ENCODE peak calls at places on chromosomes 16 and 17, in four cellular contexts. D, N, Z and M are unnamed samples.

GRCh38 chr17:8791910-8792270 is 7.3 kb downstream of the MFSD6L start:
- DNase-seq in D (no peak), N (peak; percentile 2), Z (no peak), M (no peak)

GRCh38 chr17:80889897-80890550 is 101.6 kb upstream of the CHMP6 start:
- DNase-seq in D (no peak), N (no peak), Z (no peak), M (no peak)

GRCh38 chr16:3514621-3515020 is 13.8 kb downstream of the CLUAP1 start:
- DNase-seq in N (peak; percentile 53), D (no peak), Z (peak; percentile 94), M (no peak)

GRCh38 chr17:74858672-74859438 is 830 bp downstream of the GRIN2C start:
- DNase-seq in N (no peak), D (no peak), Z (no peak), M (no peak)

GRCh38 chr17:82297280-82297803 is 20.1 kb downstream of the CD7 start:
- DNase-seq in D (peak; percentile 54), N (no peak), Z (peak; percentile 56), M (peak; percentile 84)

GRCh38 chr17:41394254-41395016 is 3.0 kb downstream of the KRT31 start:
- DNase-seq in Z (peak; percentile 46), D (no peak), N (no peak), M (no peak)

GRCh38 chr17:11637796-11638195 is 39.5 kb downstream of the DNAH9 start:
- DNase-seq in D (no peak), Z (no peak), N (no peak), M (peak; percentile 15)

GRCh38 chr17:67050066-67050465 is 5.7 kb downstream of the CACNG1 start:
- DNase-seq in N (no peak), Z (no peak), D (no peak), M (no peak)

GRCh38 chr17:62740066-62740465 is 68.0 kb downstream of the MARCHF10 start:
- DNase-seq in D (no peak), Z (no peak), N (no peak), M (no peak)

GRCh38 chr17:28917029-28917428 is 14.2 kb upstream of the DHRS13 start:
- DNase-seq in D (no peak), N (no peak), Z (no peak), M (no peak)

GRCh38 chr17:14489986-14490385 is 189.1 kb downstream of the HS3ST3B1 start:
- DNase-seq in D (no peak), N (no peak), Z (no peak), M (no peak)

GRCh38 chr17:77471984-77472836 is 331.4 kb downstream of the SEC14L1 start:
- DNase-seq in N (no peak), Z (no peak), D (peak; percentile 67), M (no peak)

GRCh38 chr16:88298166-88298881 is 84.4 kb upstream of the ZNF469 start:
- DNase-seq in Z (no peak), D (no peak), N (no peak), M (no peak)

GRCh38 chr17:11031787-11032186 is 193.9 kb upstream of the PIRT start:
- DNase-seq in Z (no peak), N (no peak), D (no peak), M (no peak)

GRCh38 chr17:20300399-20301037 is 166.8 kb downstream of the LGALS9B start:
- DNase-seq in D (no peak), N (peak; percentile 64), Z (no peak), M (no peak)

GRCh38 chr16:71499775-71500364 is 10.7 kb upstream of the ZNF19 start:
- DNase-seq in D (peak; percentile 66), N (peak; percentile 33), Z (peak; percentile 56), M (no peak)

GRCh38 chr17:44006581-44007345 is 2.3 kb downstream of the NAGS start:
- DNase-seq in D (peak; percentile 98), Z (peak; percentile 88), N (peak; percentile 87), M (peak; percentile 95)

GRCh38 chr17:56948491-56948890 is 12.4 kb downstream of the COIL start:
- DNase-seq in N (no peak), D (no peak), Z (no peak), M (no peak)

GRCh38 chr16:56400458-56400857 is 24.9 kb downstream of the AMFR start:
- DNase-seq in Z (no peak), N (no peak), D (no peak), M (no peak)

GRCh38 chr16:2043296-2043979 is 4.2 kb downstream of the NTHL1 start:
- DNase-seq in D (no peak), N (no peak), Z (no peak), M (no peak)

GRCh38 chr17:79844869-79845600 is 5.8 kb upstream of the CBX4 start:
- DNase-seq in N (no peak), D (peak; percentile 98), Z (no peak), M (no peak)

GRCh38 chr16:57892041-57892440 is 78.9 kb downstream of the CNGB1 start:
- DNase-seq in Z (no peak), D (no peak), N (no peak), M (no peak)

GRCh38 chr16:68645494-68646388 is 631 bp downstream of the CDH3 start:
- DNase-seq in N (no peak), Z (no peak), D (peak; percentile 74), M (peak; percentile 84)

GRCh38 chr17:9948967-9949366 is 43.9 kb upstream of the RCVRN start:
- DNase-seq in N (no peak), Z (no peak), D (no peak), M (no peak)

GRCh38 chr17:78394209-78394608 is 15.8 kb downstream of the PGS1 start:
- DNase-seq in D (no peak), Z (no peak), N (no peak), M (no peak)

GRCh38 chr17:31699281-31699680 is 159.8 kb downstream of the COPRS start:
- DNase-seq in Z (no peak), N (no peak), D (no peak), M (peak; percentile 68)

GRCh38 chr17:56830726-56831363 is 2.9 kb downstream of the C17orf67 start:
- DNase-seq in Z (no peak), D (no peak), N (no peak), M (no peak)

GRCh38 chr16:71282943-71283342 is 6.3 kb downstream of the CMTR2 start:
- DNase-seq in N (no peak), Z (no peak), D (no peak), M (no peak)

GRCh38 chr17:81976332-81977210 is 858 bp upstream of the ASPSCR1 start:
- DNase-seq in Z (no peak), N (no peak), D (no peak), M (no peak)

GRCh38 chr17:6021011-6021400 is 49.2 kb upstream of the WSCD1 start:
- DNase-seq in D (no peak), N (no peak), Z (no peak), M (no peak)

GRCh38 chr16:74825941-74826340 is 51.3 kb upstream of the FA2H start:
- DNase-seq in Z (no peak), N (no peak), D (no peak), M (no peak)

GRCh38 chr16:84042879-84043485 is 387 bp upstream of the SLC38A8 start:
- DNase-seq in D (no peak), Z (no peak), N (no peak), M (no peak)

GRCh38 chr17:32777436-32777835 is 99.5 kb downstream of the MYO1D start:
- DNase-seq in Z (no peak), N (no peak), D (no peak), M (no peak)

GRCh38 chr16:68009157-68009735 is 6.5 kb downstream of the DPEP2NB start:
- DNase-seq in D (no peak), N (no peak), Z (no peak), M (no peak)

GRCh38 chr16:49527621-49528020 is 154.0 kb downstream of the C16orf78 start:
- DNase-seq in D (peak; percentile 58), N (no peak), Z (no peak), M (no peak)

GRCh38 chr17:68101992-68102758 is 66.6 kb downstream of the KPNA2 start:
- DNase-seq in Z (no peak), D (peak; percentile 36), N (no peak), M (peak; percentile 76)

GRCh38 chr17:77810536-77810935 is 148.0 kb upstream of the TNRC6C start:
- DNase-seq in N (no peak), Z (no peak), D (no peak), M (no peak)

GRCh38 chr16:66913081-66913480 is 5.6 kb downstream of the CDH16 start:
- DNase-seq in D (no peak), Z (no peak), N (no peak), M (no peak)
- TF ChIP-seq CTCF in D (no peak), Z (no peak), N (no peak), M (no peak)

GRCh38 chr17:50114849-50115357 is 15.1 kb downstream of the SAMD14 start:
- DNase-seq in N (no peak), Z (peak; percentile 56), D (peak; percentile 79), M (no peak)
- TF ChIP-seq CTCF in N (peak; percentile 76), Z (peak; percentile 79), D (peak; percentile 93), M (peak; percentile 75)

GRCh38 chr16:89569506-89570341 is 5.8 kb upstream of the CPNE7 start:
- DNase-seq in N (no peak), Z (peak; percentile 32), D (no peak), M (no peak)

GRCh38 chr16:89571636-89572035 is 3.9 kb upstream of the CPNE7 start:
- DNase-seq in N (no peak), Z (no peak), D (no peak), M (no peak)

GRCh38 chr16:89572478-89573205 is 2.9 kb upstream of the CPNE7 start:
- DNase-seq in Z (peak; percentile 17), N (no peak), D (peak; percentile 51), M (no peak)

GRCh38 chr16:89572042-89572441 is 3.5 kb upstream of the CPNE7 start:
- DNase-seq in Z (peak; percentile 30), D (no peak), N (no peak), M (no peak)

GRCh38 chr16:89570342-89570923 is 5.1 kb upstream of the CPNE7 start:
- DNase-seq in Z (peak; percentile 32), N (no peak), D (no peak), M (no peak)
- TF ChIP-seq CTCF in Z (no peak), N (no peak), D (no peak), M (no peak)

DNA sequence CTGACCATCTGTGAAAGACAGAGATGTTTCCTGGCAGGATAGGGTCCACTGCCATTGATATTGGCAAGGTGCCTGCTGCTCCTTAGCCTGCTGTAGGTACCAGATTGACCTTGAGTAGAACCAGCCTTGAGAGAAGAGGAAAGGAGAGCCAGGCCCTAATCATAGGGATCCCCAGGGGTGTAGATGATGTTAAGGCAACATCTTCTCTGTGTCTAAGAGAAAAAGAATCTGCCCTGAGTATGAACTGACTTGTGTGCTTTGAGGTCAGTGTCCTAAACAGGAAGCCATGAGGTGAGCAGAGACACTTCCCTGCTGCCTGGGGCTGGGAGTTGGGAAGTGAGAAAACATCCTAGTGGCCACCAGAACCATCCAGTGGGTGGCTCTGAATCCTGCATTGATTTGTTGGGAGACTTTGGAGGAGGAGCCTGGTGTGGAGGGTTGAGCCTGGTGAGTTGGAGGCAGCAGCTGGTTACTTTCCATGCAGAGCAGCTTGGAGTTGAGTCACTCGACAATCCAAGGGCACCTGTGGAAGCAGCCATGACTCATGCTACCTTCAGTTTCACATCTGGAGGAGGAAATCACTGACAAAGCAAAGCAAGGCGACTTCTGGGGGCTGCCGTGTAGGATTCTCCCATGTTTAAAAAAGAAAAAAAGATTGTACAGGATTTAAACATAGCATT is 47.8 kb downstream of the BMERB1 start:
- DNase-seq in N (peak; percentile 95), Z (peak; percentile 98), D (peak; percentile 28), M (peak; percentile 60)
- TF ChIP-seq CTCF in N (peak; percentile 46), Z (no peak), D (peak; percentile 17), M (peak; percentile 11)

GRCh38 chr16:85293899-85294642 is 181.8 kb upstream of the CIBAR2 start:
- DNase-seq in N (no peak), Z (no peak), D (no peak), M (no peak)
- TF ChIP-seq CTCF in N (no peak), Z (no peak), D (no peak), M (no peak)

GRCh38 chr17:3796110-3796821 is 4.7 kb downstream of the ITGAE start:
- DNase-seq in N (no peak), D (no peak), Z (no peak), M (no peak)
- TF ChIP-seq CTCF in N (no peak), D (no peak), Z (no peak), M (no peak)